ENCODE peak calls at places on chromosomes 5 and 9, in five cellular contexts. One of them, this sample, is unnamed.

GRCh38 chr5:54518146-54519082 is 855 bp downstream of the SNX18 start:
- DNase-seq in activated CD8-positive, alpha-beta T cell treated with anti-CD3 and anti-CD28 coated beads for 36 hours: peak; percentile 69
- DNase-seq in pancreas: peak; percentile 86
- DNase-seq in DND-41: peak; percentile 63
- DNase-seq in GM12865: peak; percentile 32
- DNase-seq in this sample: peak; percentile 77

GRCh38 chr9:89740722-89741121 is 135.9 kb downstream of the GADD45G start:
- DNase-seq in activated CD8-positive, alpha-beta T cell treated with anti-CD3 and anti-CD28 coated beads for 36 hours: peak; percentile 79
- DNase-seq in pancreas: no peak
- DNase-seq in DND-41: no peak
- DNase-seq in GM12865: peak; percentile 42
- DNase-seq in this sample: peak; percentile 56

GRCh38 chr5:74140409-74140808 is 500.1 kb downstream of the ENC1 start:
- DNase-seq in activated CD8-positive, alpha-beta T cell treated with anti-CD3 and anti-CD28 coated beads for 36 hours: no peak
- DNase-seq in pancreas: no peak
- DNase-seq in DND-41: no peak
- DNase-seq in GM12865: no peak
- DNase-seq in this sample: no peak

GRCh38 chr9:110072597-110073355 is 135.2 kb downstream of the C9orf152 start:
- DNase-seq in activated CD8-positive, alpha-beta T cell treated with anti-CD3 and anti-CD28 coated beads for 36 hours: no peak
- DNase-seq in pancreas: no peak
- DNase-seq in DND-41: no peak
- DNase-seq in GM12865: no peak
- DNase-seq in this sample: no peak

GRCh38 chr9:83220737-83221136 is 157.8 kb upstream of the RASEF start:
- DNase-seq in activated CD8-positive, alpha-beta T cell treated with anti-CD3 and anti-CD28 coated beads for 36 hours: peak; percentile 8
- DNase-seq in pancreas: no peak
- DNase-seq in DND-41: no peak
- DNase-seq in GM12865: peak; percentile 63
- DNase-seq in this sample: peak; percentile 61

GRCh38 chr9:109627042-109627441 is 128.9 kb upstream of the PTPN3 start:
- DNase-seq in activated CD8-positive, alpha-beta T cell treated with anti-CD3 and anti-CD28 coated beads for 36 hours: no peak
- DNase-seq in pancreas: no peak
- DNase-seq in DND-41: no peak
- DNase-seq in GM12865: no peak
- DNase-seq in this sample: no peak

GRCh38 chr9:95877984-95878383 is 2.5 kb downstream of the ERCC6L2 start:
- DNase-seq in activated CD8-positive, alpha-beta T cell treated with anti-CD3 and anti-CD28 coated beads for 36 hours: no peak
- DNase-seq in pancreas: no peak
- DNase-seq in DND-41: no peak
- DNase-seq in GM12865: no peak
- DNase-seq in this sample: no peak

GRCh38 chr9:78543353-78543752 is 246.4 kb downstream of the PSAT1 start:
- DNase-seq in activated CD8-positive, alpha-beta T cell treated with anti-CD3 and anti-CD28 coated beads for 36 hours: no peak
- DNase-seq in pancreas: no peak
- DNase-seq in DND-41: no peak
- DNase-seq in GM12865: no peak
- DNase-seq in this sample: no peak

GRCh38 chr5:8650197-8650596 is 781.2 kb downstream of the MTRR start:
- DNase-seq in activated CD8-positive, alpha-beta T cell treated with anti-CD3 and anti-CD28 coated beads for 36 hours: no peak
- DNase-seq in pancreas: no peak
- DNase-seq in DND-41: no peak
- DNase-seq in GM12865: no peak
- DNase-seq in this sample: no peak

GRCh38 chr5:173659423-173659822 is 43.0 kb upstream of the BOD1 start:
- DNase-seq in activated CD8-positive, alpha-beta T cell treated with anti-CD3 and anti-CD28 coated beads for 36 hours: no peak
- DNase-seq in pancreas: no peak
- DNase-seq in DND-41: no peak
- DNase-seq in GM12865: no peak
- DNase-seq in this sample: no peak
- TF ChIP-seq CTCF in activated CD8-positive, alpha-beta T cell treated with anti-CD3 and anti-CD28 coated beads for 36 hours: no peak
- TF ChIP-seq CTCF in pancreas: no peak
- TF ChIP-seq CTCF in DND-41: no peak
- TF ChIP-seq CTCF in GM12865: no peak
- TF ChIP-seq CTCF in this sample: no peak

DNA sequence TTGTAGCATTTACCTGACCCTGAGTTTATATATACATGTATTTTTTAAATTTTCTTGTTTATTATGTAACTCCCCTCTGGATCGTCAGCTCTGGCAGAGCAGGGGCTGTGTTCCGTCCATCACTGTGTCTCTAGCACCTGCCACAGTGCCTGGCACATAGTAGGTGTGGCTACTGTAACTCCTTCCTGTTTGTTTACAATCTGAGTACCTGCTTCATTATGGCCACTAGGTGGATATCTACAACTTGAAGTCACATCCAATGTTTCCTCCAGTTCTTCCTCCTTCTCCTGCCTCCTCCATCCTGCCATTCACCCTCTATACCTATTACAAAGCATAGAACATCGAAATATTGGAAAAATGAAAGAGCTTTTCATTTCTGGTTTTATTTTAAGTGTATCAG is 14.2 kb upstream of the PPP1R2B start:
- DNase-seq in activated CD8-positive, alpha-beta T cell treated with anti-CD3 and anti-CD28 coated beads for 36 hours: peak; percentile 7
- DNase-seq in pancreas: no peak
- DNase-seq in DND-41: no peak
- DNase-seq in GM12865: peak; percentile 62
- DNase-seq in this sample: no peak
- TF ChIP-seq CTCF in activated CD8-positive, alpha-beta T cell treated with anti-CD3 and anti-CD28 coated beads for 36 hours: peak; percentile 33
- TF ChIP-seq CTCF in pancreas: no peak
- TF ChIP-seq CTCF in DND-41: peak; percentile 47
- TF ChIP-seq CTCF in GM12865: peak; percentile 45
- TF ChIP-seq CTCF in this sample: peak; percentile 41

DNA sequence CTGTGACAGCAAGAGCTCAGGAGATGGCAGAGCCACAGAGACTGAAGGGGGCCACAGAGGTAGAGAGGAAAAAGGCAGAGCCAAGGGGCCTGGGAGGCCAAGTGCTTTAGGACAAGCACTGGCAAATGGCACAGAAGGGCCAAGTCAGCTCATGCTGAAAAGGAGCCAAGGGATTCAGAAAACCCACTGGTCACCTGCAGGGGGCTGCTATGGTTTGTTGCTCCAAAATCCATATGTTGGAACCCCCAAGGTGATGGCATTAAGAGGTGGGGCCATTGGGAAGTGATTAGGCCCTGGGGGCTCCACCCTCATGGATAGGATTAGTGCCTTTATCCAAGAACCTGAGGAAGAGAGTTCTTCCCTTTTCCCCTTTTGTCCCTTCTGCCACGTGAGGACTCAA is 165.4 kb downstream of the ARSB start:
- DNase-seq in activated CD8-positive, alpha-beta T cell treated with anti-CD3 and anti-CD28 coated beads for 36 hours: no peak
- DNase-seq in pancreas: no peak
- DNase-seq in DND-41: no peak
- DNase-seq in GM12865: no peak
- DNase-seq in this sample: no peak
- TF ChIP-seq CTCF in activated CD8-positive, alpha-beta T cell treated with anti-CD3 and anti-CD28 coated beads for 36 hours: no peak
- TF ChIP-seq CTCF in pancreas: no peak
- TF ChIP-seq CTCF in DND-41: no peak
- TF ChIP-seq CTCF in GM12865: no peak
- TF ChIP-seq CTCF in this sample: no peak

DNA sequence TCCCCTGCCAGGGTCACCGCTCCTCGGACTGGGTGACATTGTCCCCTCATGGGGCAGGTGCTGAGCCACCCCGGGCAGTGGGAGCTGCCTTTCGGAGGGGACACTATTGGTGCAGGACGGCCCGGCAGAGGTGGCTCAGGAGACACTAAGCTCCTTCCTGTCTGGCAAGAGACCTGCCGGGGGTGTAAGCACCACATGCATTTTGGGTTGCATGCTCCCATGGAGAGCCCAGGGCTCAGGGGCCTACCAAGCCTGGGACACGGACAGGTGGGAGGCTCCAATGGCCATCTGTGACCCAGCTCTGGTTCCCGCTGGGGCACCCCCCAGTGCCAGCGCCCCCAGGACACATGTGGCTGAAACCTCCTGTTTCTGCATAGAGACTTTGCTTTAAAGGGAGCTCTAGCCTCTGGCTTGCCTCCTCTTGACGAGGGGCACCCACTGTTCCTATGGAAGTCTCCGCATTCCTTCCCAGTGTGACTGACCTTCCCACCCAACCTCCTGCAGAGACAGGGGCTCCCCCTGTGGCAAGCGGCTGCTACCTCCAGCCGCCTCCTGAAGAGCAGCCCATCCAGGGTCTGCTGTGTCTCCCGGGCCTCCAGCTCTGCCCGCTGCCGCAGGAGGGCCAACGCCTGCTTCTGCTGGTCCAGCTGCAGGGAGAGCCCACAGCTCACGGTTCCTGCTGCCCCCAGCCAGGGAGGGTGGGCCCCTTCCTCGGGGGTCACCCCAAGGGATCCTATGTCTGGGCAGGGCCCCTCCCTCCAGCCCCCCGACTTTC is 28.1 kb downstream of the CCDC187 start:
- DNase-seq in activated CD8-positive, alpha-beta T cell treated with anti-CD3 and anti-CD28 coated beads for 36 hours: no peak
- DNase-seq in pancreas: no peak
- DNase-seq in DND-41: no peak
- DNase-seq in GM12865: no peak
- DNase-seq in this sample: no peak
- TF ChIP-seq CTCF in activated CD8-positive, alpha-beta T cell treated with anti-CD3 and anti-CD28 coated beads for 36 hours: no peak
- TF ChIP-seq CTCF in pancreas: no peak
- TF ChIP-seq CTCF in DND-41: no peak
- TF ChIP-seq CTCF in GM12865: no peak
- TF ChIP-seq CTCF in this sample: no peak

DNA sequence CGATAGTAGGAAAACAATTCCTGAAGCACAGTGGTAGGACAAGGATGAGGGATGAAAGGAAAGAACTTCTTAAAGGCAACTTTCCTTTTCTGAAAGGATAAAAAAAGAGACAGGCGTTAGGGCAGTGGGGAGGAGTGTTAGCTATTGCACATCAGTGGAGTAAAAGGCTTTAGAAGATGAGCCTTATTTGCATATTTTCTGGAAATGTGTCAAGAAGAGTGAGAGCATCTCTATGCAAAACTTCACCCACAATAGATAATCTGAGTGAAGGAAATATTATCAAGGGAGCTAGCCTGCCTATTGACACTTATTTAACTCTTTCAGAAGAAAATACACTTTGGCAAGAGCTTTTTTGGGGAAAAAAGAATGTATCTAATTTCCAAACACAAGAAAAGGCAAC is 151.6 kb downstream of the MACIR start:
- DNase-seq in activated CD8-positive, alpha-beta T cell treated with anti-CD3 and anti-CD28 coated beads for 36 hours: no peak
- DNase-seq in pancreas: no peak
- DNase-seq in DND-41: no peak
- DNase-seq in GM12865: peak; percentile 13
- DNase-seq in this sample: peak; percentile 13
- TF ChIP-seq CTCF in activated CD8-positive, alpha-beta T cell treated with anti-CD3 and anti-CD28 coated beads for 36 hours: no peak
- TF ChIP-seq CTCF in pancreas: no peak
- TF ChIP-seq CTCF in DND-41: no peak
- TF ChIP-seq CTCF in GM12865: no peak
- TF ChIP-seq CTCF in this sample: no peak

GRCh38 chr5:59174248-59174844 is 591.5 kb downstream of the RAB3C start:
- DNase-seq in activated CD8-positive, alpha-beta T cell treated with anti-CD3 and anti-CD28 coated beads for 36 hours: peak; percentile 47
- DNase-seq in pancreas: no peak
- DNase-seq in DND-41: no peak
- DNase-seq in GM12865: peak; percentile 62
- DNase-seq in this sample: peak; percentile 26

GRCh38 chr5:59169768-59170150 is 586.9 kb downstream of the RAB3C start:
- DNase-seq in activated CD8-positive, alpha-beta T cell treated with anti-CD3 and anti-CD28 coated beads for 36 hours: no peak
- DNase-seq in pancreas: no peak
- DNase-seq in DND-41: no peak
- DNase-seq in GM12865: no peak
- DNase-seq in this sample: no peak

GRCh38 chr5:59177644-59178043 is 594.8 kb downstream of the RAB3C start:
- DNase-seq in activated CD8-positive, alpha-beta T cell treated with anti-CD3 and anti-CD28 coated beads for 36 hours: no peak
- DNase-seq in pancreas: no peak
- DNase-seq in DND-41: no peak
- DNase-seq in GM12865: no peak
- DNase-seq in this sample: no peak

GRCh38 chr5:59171131-59171530 is 588.3 kb downstream of the RAB3C start:
- DNase-seq in activated CD8-positive, alpha-beta T cell treated with anti-CD3 and anti-CD28 coated beads for 36 hours: peak; percentile 19
- DNase-seq in pancreas: no peak
- DNase-seq in DND-41: no peak
- DNase-seq in GM12865: no peak
- DNase-seq in this sample: no peak

GRCh38 chr5:59173568-59173967 is 590.7 kb downstream of the RAB3C start:
- DNase-seq in activated CD8-positive, alpha-beta T cell treated with anti-CD3 and anti-CD28 coated beads for 36 hours: peak; percentile 23
- DNase-seq in pancreas: no peak
- DNase-seq in DND-41: no peak
- DNase-seq in GM12865: no peak
- DNase-seq in this sample: no peak
- TF ChIP-seq CTCF in activated CD8-positive, alpha-beta T cell treated with anti-CD3 and anti-CD28 coated beads for 36 hours: no peak
- TF ChIP-seq CTCF in pancreas: no peak
- TF ChIP-seq CTCF in DND-41: no peak
- TF ChIP-seq CTCF in GM12865: no peak
- TF ChIP-seq CTCF in this sample: no peak

GRCh38 chr5:39640552-39640951 is 215.8 kb upstream of the DAB2 start:
- DNase-seq in activated CD8-positive, alpha-beta T cell treated with anti-CD3 and anti-CD28 coated beads for 36 hours: no peak
- DNase-seq in pancreas: no peak
- DNase-seq in DND-41: no peak
- DNase-seq in GM12865: peak; percentile 27
- DNase-seq in this sample: no peak

GRCh38 chr5:39638803-39639202 is 214.0 kb upstream of the DAB2 start:
- DNase-seq in activated CD8-positive, alpha-beta T cell treated with anti-CD3 and anti-CD28 coated beads for 36 hours: no peak
- DNase-seq in pancreas: no peak
- DNase-seq in DND-41: no peak
- DNase-seq in GM12865: no peak
- DNase-seq in this sample: no peak

GRCh38 chr5:39639618-39640078 is 214.9 kb upstream of the DAB2 start:
- DNase-seq in activated CD8-positive, alpha-beta T cell treated with anti-CD3 and anti-CD28 coated beads for 36 hours: no peak
- DNase-seq in pancreas: no peak
- DNase-seq in DND-41: no peak
- DNase-seq in GM12865: no peak
- DNase-seq in this sample: no peak
- TF ChIP-seq CTCF in activated CD8-positive, alpha-beta T cell treated with anti-CD3 and anti-CD28 coated beads for 36 hours: no peak
- TF ChIP-seq CTCF in pancreas: no peak
- TF ChIP-seq CTCF in DND-41: no peak
- TF ChIP-seq CTCF in GM12865: no peak
- TF ChIP-seq CTCF in this sample: no peak